ENCODE peak calls at places on chromosomes 11 and 22, in nine cellular contexts. T is AG09309, A is upper lobe of right lung, W is Calu3, H is right atrium auricular region, M is mammary epithelial cell, N is heart right ventricle, D is spleen, R is cardiac muscle cell. P is an unnamed sample.

GRCh38 chr11:117716652-117717440 is 80.2 kb downstream of the DSCAML1 start:
- DNase-seq in T (no peak), A (peak), W (no peak), H (no peak), M (no peak), N (no peak), D (no peak), R (no peak), P (no peak)

GRCh38 chr11:57460017-57460755 is at the start of gene RTN4RL2:
- DNase-seq in T (no peak), A (peak), W (peak), H (no peak), M (peak), N (peak), D (peak), R (peak), P (peak)

GRCh38 chr22:38435010-38435409 is 20.0 kb downstream of the KCNJ4 start:
- DNase-seq in T (no peak), A (no peak), W (no peak), H (no peak), M (no peak), N (no peak), D (no peak), R (no peak), P (no peak)

GRCh38 chr22:49197986-49198704 is 629.5 kb downstream of the BRD1 start:
- DNase-seq in T (no peak), A (peak), W (no peak), H (no peak), M (no peak), N (no peak), D (no peak), R (no peak), P (no peak)

GRCh38 chr11:78379039-78379670 is 38.5 kb downstream of the GAB2 start:
- DNase-seq in T (no peak), A (no peak), W (no peak), H (no peak), M (no peak), N (no peak), D (no peak), R (peak), P (no peak)

GRCh38 chr11:130407978-130408377 is 20.4 kb downstream of the ADAMTS8 start:
- DNase-seq in T (peak), A (no peak), W (no peak), H (peak), M (peak), N (no peak), D (no peak), R (no peak), P (no peak)

GRCh38 chr11:13277719-13278619 is at the start of gene BMAL1:
- DNase-seq in T (no peak), A (peak), W (peak), H (no peak), M (no peak), N (peak), D (peak), R (no peak), P (peak)

GRCh38 chr11:106621479-106621878 is 396.8 kb downstream of the GUCY1A2 start:
- DNase-seq in T (no peak), A (no peak), W (no peak), H (no peak), M (no peak), N (no peak), D (no peak), R (no peak), P (no peak)

GRCh38 chr11:60119708-60120107 is 31.2 kb downstream of the MS4A2 start:
- DNase-seq in T (no peak), A (no peak), W (no peak), H (no peak), M (no peak), N (no peak), D (no peak), R (no peak), P (no peak)

GRCh38 chr11:18392434-18393321 is 1.7 kb upstream of the LDHA start:
- DNase-seq in T (no peak), A (no peak), W (no peak), H (no peak), M (peak), N (no peak), D (peak), R (no peak), P (no peak)

GRCh38 chr11:32852142-32852541 is 22.4 kb downstream of the PRRG4 start:
- DNase-seq in T (peak), A (no peak), W (no peak), H (no peak), M (peak), N (no peak), D (no peak), R (no peak), P (no peak)

GRCh38 chr11:61092280-61092766 is 10.0 kb upstream of the CD5 start:
- DNase-seq in T (no peak), A (no peak), W (no peak), H (no peak), M (no peak), N (no peak), D (no peak), R (no peak), P (peak)

GRCh38 chr11:44784438-44784760 is 57.6 kb downstream of the TSPAN18 start:
- DNase-seq in T (no peak), A (peak), W (no peak), H (no peak), M (no peak), N (no peak), D (no peak), R (no peak), P (no peak)

GRCh38 chr11:79263001-79263400 is 177.8 kb downstream of the TENM4 start:
- DNase-seq in T (no peak), A (no peak), W (no peak), H (no peak), M (no peak), N (peak), D (no peak), R (no peak), P (no peak)

GRCh38 chr22:29065468-29066190 is 4.0 kb upstream of the C22orf31 start:
- DNase-seq in T (no peak), A (no peak), W (no peak), H (no peak), M (no peak), N (no peak), D (no peak), R (no peak), P (no peak)

GRCh38 chr11:2588809-2589537 is 110.8 kb downstream of the KCNQ1OT1 start:
- DNase-seq in T (no peak), A (peak), W (no peak), H (no peak), M (no peak), N (peak), D (peak), R (no peak), P (no peak)

GRCh38 chr22:17562906-17563870 is at the start of gene SLC25A18:
- DNase-seq in T (no peak), A (no peak), W (no peak), H (peak), M (no peak), N (peak), D (peak), R (peak), P (no peak)

GRCh38 chr11:104198576-104198975 is 34.6 kb upstream of the PDGFD start:
- DNase-seq in T (no peak), A (no peak), W (no peak), H (no peak), M (no peak), N (no peak), D (no peak), R (no peak), P (no peak)

GRCh38 chr11:35236667-35237003 is 97.7 kb downstream of the CD44 start:
- DNase-seq in T (peak), A (no peak), W (peak), H (no peak), M (no peak), N (no peak), D (no peak), R (no peak), P (no peak)

GRCh38 chr11:76788661-76789442 is 5.7 kb downstream of the TSKU start:
- DNase-seq in T (no peak), A (peak), W (peak), H (no peak), M (peak), N (no peak), D (peak), R (no peak), P (no peak)

GRCh38 chr11:8267831-8268529 is 4.3 kb upstream of the LMO1 start:
- DNase-seq in T (no peak), A (peak), W (peak), H (no peak), M (no peak), N (no peak), D (peak), R (peak), P (peak)

GRCh38 chr11:134019500-134019899 is 49.4 kb upstream of the JAM3 start:
- DNase-seq in T (no peak), A (no peak), W (no peak), H (no peak), M (no peak), N (no peak), D (no peak), R (no peak), P (no peak)

GRCh38 chr11:134015541-134015940 is 53.3 kb upstream of the JAM3 start:
- DNase-seq in T (no peak), A (no peak), W (no peak), H (no peak), M (no peak), N (peak), D (no peak), R (peak), P (no peak)

GRCh38 chr11:134017773-134018430 is 51.0 kb upstream of the JAM3 start:
- DNase-seq in T (no peak), A (no peak), W (no peak), H (no peak), M (no peak), N (no peak), D (peak), R (no peak), P (no peak)

GRCh38 chr11:134013518-134013917 is 55.4 kb upstream of the JAM3 start:
- DNase-seq in T (no peak), A (no peak), W (no peak), H (no peak), M (no peak), N (no peak), D (no peak), R (no peak), P (no peak)

GRCh38 chr11:134014502-134014901 is 54.4 kb upstream of the JAM3 start:
- DNase-seq in T (no peak), A (no peak), W (no peak), H (no peak), M (no peak), N (peak), D (no peak), R (peak), P (no peak)
- TF ChIP-seq CTCF in T (peak), A (peak), W (no peak), H (no peak), M (peak), N (peak), D (no peak), R (peak), P (no peak)

DNA sequence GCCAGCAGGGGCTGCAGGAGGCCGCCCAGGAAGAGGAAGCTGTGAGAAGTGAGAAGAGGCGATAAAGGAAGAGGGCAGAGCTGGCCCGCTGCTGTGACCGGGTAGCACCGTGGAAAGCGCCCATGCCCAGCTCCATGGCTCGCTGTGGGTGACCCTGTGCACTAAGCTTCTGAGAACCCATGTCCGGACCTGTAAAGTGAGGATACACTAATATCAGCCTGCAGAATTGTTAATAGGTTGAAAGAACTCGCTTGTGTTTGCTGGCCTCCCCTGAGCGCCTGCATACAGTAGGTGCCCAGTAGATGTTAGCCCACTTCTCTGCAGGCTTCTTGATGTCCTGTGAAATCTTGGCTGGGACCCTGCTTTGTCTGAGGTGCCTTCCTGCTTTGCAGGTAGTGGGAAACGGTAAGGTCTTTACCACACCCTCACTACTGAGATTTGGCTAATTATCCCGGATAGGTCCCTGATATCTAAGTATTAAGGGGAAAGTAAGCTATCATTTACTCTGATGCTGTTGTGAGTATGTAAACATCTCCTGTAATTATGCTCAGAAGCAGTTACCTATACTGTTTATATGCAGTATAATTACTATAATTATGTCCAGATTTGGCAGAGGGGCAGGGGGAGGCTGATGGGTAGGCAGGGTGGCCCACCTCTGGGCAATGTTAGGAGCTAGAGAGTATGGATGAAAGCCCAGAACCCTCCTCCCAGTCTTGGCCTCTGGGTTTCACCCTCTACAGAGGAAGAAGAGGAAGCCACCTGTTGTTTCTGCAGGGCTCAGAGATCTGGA is 1.2 kb upstream of the ARRB1 start:
- DNase-seq in T (no peak), A (peak), W (peak), H (no peak), M (no peak), N (peak), D (peak), R (no peak), P (no peak)
- TF ChIP-seq CTCF in T (no peak), A (no peak), W (no peak), H (no peak), M (no peak), N (no peak), D (peak), R (no peak), P (no peak)

DNA sequence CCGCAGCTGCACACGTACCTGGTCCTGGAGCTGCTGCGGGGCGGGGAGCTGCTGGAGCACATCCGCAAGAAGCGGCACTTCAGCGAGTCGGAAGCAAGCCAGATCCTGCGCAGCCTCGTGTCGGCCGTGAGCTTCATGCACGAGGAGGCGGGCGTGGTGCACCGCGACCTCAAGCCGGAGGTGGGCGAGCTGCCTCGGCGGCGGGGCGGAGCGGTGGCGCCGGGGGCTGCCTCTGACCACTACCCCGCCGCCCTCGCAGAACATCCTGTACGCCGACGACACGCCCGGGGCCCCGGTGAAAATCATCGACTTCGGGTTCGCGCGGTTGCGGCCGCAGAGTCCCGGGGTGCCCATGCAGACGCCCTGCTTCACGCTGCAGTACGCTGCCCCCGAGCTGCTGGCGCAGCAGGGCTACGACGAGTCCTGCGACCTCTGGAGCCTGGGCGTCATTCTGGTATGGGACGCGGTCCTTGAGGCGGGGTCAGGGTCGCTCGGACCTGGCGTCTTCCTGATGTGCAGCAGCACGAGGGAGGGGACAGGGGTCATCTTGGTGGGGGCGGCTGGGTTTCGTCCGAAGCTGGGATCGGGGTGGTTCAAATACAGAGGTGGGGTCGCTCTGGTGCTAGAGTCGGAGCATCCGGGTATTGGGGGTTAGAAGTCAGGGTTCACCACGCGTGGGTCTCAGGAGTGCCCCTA is 10.6 kb downstream of the RPS6KA4 start:
- DNase-seq in T (no peak), A (no peak), W (no peak), H (no peak), M (no peak), N (no peak), D (no peak), R (no peak), P (no peak)
- TF ChIP-seq CTCF in T (no peak), A (no peak), W (peak), H (no peak), M (no peak), N (no peak), D (no peak), R (no peak), P (no peak)

GRCh38 chr11:14374922-14375630 is 16.1 kb upstream of the RRAS2 start:
- DNase-seq in T (no peak), A (no peak), W (no peak), H (no peak), M (no peak), N (no peak), D (no peak), R (no peak), P (no peak)
- TF ChIP-seq CTCF in T (peak), A (no peak), W (peak), H (no peak), M (no peak), N (no peak), D (no peak), R (peak), P (no peak)

GRCh38 chr22:22857607-22858558 is 29.7 kb upstream of the IGLL5 start:
- DNase-seq in T (no peak), A (no peak), W (no peak), H (peak), M (no peak), N (no peak), D (no peak), R (no peak), P (no peak)
- TF ChIP-seq CTCF in T (no peak), A (no peak), W (no peak), H (no peak), M (no peak), N (no peak), D (no peak), R (no peak), P (no peak)

GRCh38 chr11:125251956-125252355 is 87.4 kb downstream of the PKNOX2 start:
- DNase-seq in T (no peak), A (peak), W (no peak), H (no peak), M (peak), N (no peak), D (no peak), R (peak), P (no peak)
- TF ChIP-seq CTCF in T (no peak), A (no peak), W (no peak), H (no peak), M (no peak), N (no peak), D (no peak), R (no peak), P (no peak)